ENCODE peak calls at places on chromosome 5, in four cellular contexts. L, Q, D and R are unnamed samples.

GRCh38 chr5:115471674-115472073 is 72.9 kb downstream of the FEM1C start:
- DNase-seq in L (no peak), Q (no peak), D (no peak), R (peak; percentile 60)

GRCh38 chr5:71830626-71831539 is 111.8 kb downstream of the CARTPT start:
- DNase-seq in L (peak; percentile 79), Q (peak; percentile 57), D (no peak), R (no peak)

GRCh38 chr5:115709585-115709984 is 83.7 kb upstream of the TMED7 start:
- DNase-seq in L (no peak), Q (no peak), D (no peak), R (peak; percentile 42)

GRCh38 chr5:174773371-174773770 is 49.0 kb downstream of the MSX2 start:
- DNase-seq in L (no peak), Q (no peak), D (no peak), R (no peak)

GRCh38 chr5:68395844-68396523 is 180.4 kb downstream of the PIK3R1 start:
- DNase-seq in L (no peak), Q (no peak), D (no peak), R (no peak)

GRCh38 chr5:168298949-168299348 is 7.5 kb downstream of the WWC1 start:
- DNase-seq in L (no peak), Q (no peak), D (no peak), R (no peak)

GRCh38 chr5:94746731-94747124 is 128.3 kb downstream of the SLF1 start:
- DNase-seq in L (no peak), Q (no peak), D (no peak), R (no peak)

GRCh38 chr5:65925601-65926275 is 637 bp upstream of the ERBIN start:
- DNase-seq in L (peak; percentile 89), Q (peak; percentile 59), D (peak; percentile 69), R (peak; percentile 89)

GRCh38 chr5:76372320-76373054 is 30.6 kb upstream of the IQGAP2 start:
- DNase-seq in L (no peak), Q (no peak), D (peak; percentile 91), R (no peak)

GRCh38 chr5:181181650-181182565 is 23.1 kb downstream of the TRIM7 start:
- DNase-seq in L (peak; percentile 77), Q (no peak), D (no peak), R (no peak)

GRCh38 chr5:173237821-173238220 is 2.8 kb upstream of the NKX2-5 start:
- DNase-seq in L (no peak), Q (no peak), D (no peak), R (no peak)

GRCh38 chr5:89397096-89397495 is 514.1 kb upstream of the MEF2C start:
- DNase-seq in L (no peak), Q (no peak), D (no peak), R (no peak)

GRCh38 chr5:73748510-73749410 is 122.8 kb downstream of the ARHGEF28 start:
- DNase-seq in L (no peak), Q (peak; percentile 57), D (no peak), R (no peak)

GRCh38 chr5:442335-443238 is at the start of gene EXOC3:
- DNase-seq in L (peak; percentile 86), Q (no peak), D (peak; percentile 96), R (peak; percentile 74)

GRCh38 chr5:154103223-154103622 is 64.5 kb downstream of the MFAP3 start:
- DNase-seq in L (no peak), Q (no peak), D (no peak), R (no peak)

GRCh38 chr5:128426090-128426534 is 111.9 kb downstream of the FBN2 start:
- DNase-seq in L (no peak), Q (no peak), D (no peak), R (no peak)

GRCh38 chr5:59021286-59021673 is 438.4 kb downstream of the RAB3C start:
- DNase-seq in L (no peak), Q (no peak), D (no peak), R (no peak)

GRCh38 chr5:169717298-169717697 is 80.2 kb downstream of the DOCK2 start:
- DNase-seq in L (no peak), Q (no peak), D (no peak), R (no peak)

GRCh38 chr5:10826971-10827370 is 65.9 kb upstream of the DAP start:
- DNase-seq in L (no peak), Q (no peak), D (no peak), R (no peak)

GRCh38 chr5:110846621-110847020 is 107.8 kb downstream of the SLC25A46 start:
- DNase-seq in L (no peak), Q (no peak), D (no peak), R (no peak)

GRCh38 chr5:123164019-123164418 is 75.0 kb downstream of the PRDM6 start:
- DNase-seq in L (no peak), Q (no peak), D (no peak), R (no peak)

GRCh38 chr5:143130891-143131290 is 272.6 kb downstream of the NR3C1 start:
- DNase-seq in L (no peak), Q (no peak), D (no peak), R (no peak)

GRCh38 chr5:82100303-82101077 is 128.7 kb downstream of the ATG10 start:
- DNase-seq in L (no peak), Q (no peak), D (peak; percentile 1), R (no peak)

GRCh38 chr5:154076240-154076922 is 37.6 kb downstream of the MFAP3 start:
- DNase-seq in L (no peak), Q (no peak), D (no peak), R (no peak)

GRCh38 chr5:99019254-99019653 is 90.4 kb upstream of the CHD1 start:
- DNase-seq in L (no peak), Q (no peak), D (no peak), R (no peak)

GRCh38 chr5:171849585-171850353 is 64.2 kb downstream of the SMIM23 start:
- DNase-seq in L (no peak), Q (no peak), D (no peak), R (no peak)

GRCh38 chr5:102792705-102793104 is 37.6 kb downstream of the PAM start:
- DNase-seq in L (no peak), Q (no peak), D (peak; percentile 6), R (no peak)

GRCh38 chr5:126509339-126509738 is 85.7 kb downstream of the ALDH7A1 start:
- DNase-seq in L (no peak), Q (no peak), D (no peak), R (no peak)

GRCh38 chr5:5341531-5342292 is 80.8 kb upstream of the ICE1 start:
- DNase-seq in L (no peak), Q (no peak), D (no peak), R (no peak)

GRCh38 chr5:160298189-160298588 is 14.2 kb downstream of the CCNJL start:
- DNase-seq in L (no peak), Q (no peak), D (no peak), R (no peak)

GRCh38 chr5:69308046-69308553 is 24.5 kb downstream of the CCDC125 start:
- DNase-seq in L (no peak), Q (no peak), D (no peak), R (no peak)

GRCh38 chr5:58764199-58764598 is 181.3 kb downstream of the RAB3C start:
- DNase-seq in L (no peak), Q (no peak), D (no peak), R (no peak)

GRCh38 chr5:138725885-138726457 is 27.3 kb upstream of the CTNNA1 start:
- DNase-seq in L (peak; percentile 80), Q (no peak), D (no peak), R (peak; percentile 33)

GRCh38 chr5:137629646-137630045 is 106.2 kb downstream of the KLHL3 start:
- DNase-seq in L (no peak), Q (no peak), D (peak; percentile 77), R (no peak)

GRCh38 chr5:62206150-62206829 is 99.7 kb upstream of the KIF2A start:
- DNase-seq in L (no peak), Q (no peak), D (peak; percentile 28), R (no peak)

GRCh38 chr5:127355342-127355741 is 64.7 kb downstream of the MEGF10 start:
- DNase-seq in L (no peak), Q (no peak), D (no peak), R (no peak)

GRCh38 chr5:179732918-179733763 is 519 bp downstream of the MAML1 start:
- DNase-seq in L (peak; percentile 71), Q (no peak), D (peak; percentile 30), R (peak; percentile 44)
- TF ChIP-seq POLR2A in L (no peak), Q (no peak), D (no peak), R (no peak)

DNA sequence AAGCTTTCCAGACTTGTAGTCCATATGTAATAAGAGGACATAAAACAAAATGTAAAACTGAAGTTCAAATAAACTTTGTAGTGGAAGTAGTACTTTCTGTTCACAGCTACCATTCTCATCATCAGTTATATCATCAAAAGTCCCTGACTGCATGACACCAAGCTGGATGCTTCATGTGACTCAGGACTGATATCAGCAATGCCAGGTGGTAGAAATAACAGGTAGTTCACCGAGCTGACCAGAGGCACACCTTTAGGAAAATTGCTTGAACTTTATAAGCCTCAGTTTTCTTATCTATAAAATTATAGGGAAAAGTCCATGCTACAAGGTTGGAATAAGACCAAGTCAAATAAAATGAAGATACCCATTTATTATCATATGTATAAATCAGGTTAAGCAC is 124.9 kb upstream of the PTGER4 start:
- DNase-seq in L (no peak), Q (no peak), D (no peak), R (no peak)
- H3K27ac ChIP-seq in L (no peak overlapping the region), Q (no peak overlapping the region), D (peak overlapping the region; percentile 82), R (no peak overlapping the region)

GRCh38 chr5:32678472-32678871 is 32.6 kb upstream of the NPR3 start:
- DNase-seq in L (no peak), Q (no peak), D (no peak), R (no peak)

GRCh38 chr5:32679218-32679617 is 31.9 kb upstream of the NPR3 start:
- DNase-seq in L (no peak), Q (no peak), D (no peak), R (no peak)

GRCh38 chr5:32668552-32668951 is 42.6 kb upstream of the NPR3 start:
- DNase-seq in L (no peak), Q (no peak), D (no peak), R (no peak)

GRCh38 chr5:32677023-32677422 is 34.1 kb upstream of the NPR3 start:
- DNase-seq in L (no peak), Q (no peak), D (no peak), R (no peak)

GRCh38 chr5:32673272-32673671 is 37.8 kb upstream of the NPR3 start:
- DNase-seq in L (no peak), Q (no peak), D (no peak), R (no peak)
- H3K9me3 ChIP-seq in L (no peaks in the 10 kb centered on the region), Q (peaks cover 5% of the 10 kb centered on the region), D (no peaks in the 10 kb centered on the region), R (no peaks in the 10 kb centered on the region)

DNA sequence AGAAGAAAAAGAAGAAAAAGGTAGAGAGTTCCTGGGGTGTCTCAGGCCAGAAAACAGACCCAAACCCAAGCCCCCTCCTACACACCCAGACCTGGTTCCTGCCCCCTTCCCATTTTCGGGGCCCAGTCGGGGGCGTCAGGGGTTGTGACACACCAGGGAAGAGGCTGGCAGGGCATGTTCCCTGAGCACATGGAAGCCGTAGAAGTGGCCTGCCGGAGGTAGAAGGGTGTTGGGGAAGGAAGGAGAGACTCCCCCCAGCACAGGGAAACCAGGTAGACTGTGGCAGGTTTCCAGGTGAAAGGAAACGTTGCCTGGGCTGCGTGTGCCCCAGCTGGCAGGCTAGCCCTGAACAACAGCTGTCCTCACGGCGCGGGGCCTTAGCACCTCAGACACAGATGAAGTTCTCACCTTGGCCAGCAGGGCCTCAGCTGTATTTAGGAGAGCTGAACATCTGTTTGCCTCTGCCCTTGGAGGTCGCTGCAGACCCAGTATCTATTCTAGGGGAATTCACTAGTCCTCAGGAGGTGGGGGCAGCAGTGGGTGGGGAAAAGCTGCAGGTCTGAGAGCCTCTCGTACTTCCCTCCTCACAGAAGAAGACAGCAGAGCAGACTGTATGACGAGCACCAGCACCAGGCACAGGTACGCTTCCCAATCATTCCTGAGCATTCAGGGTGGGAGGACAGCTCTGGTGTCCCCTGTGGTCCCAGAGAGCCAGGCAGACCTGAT is 14.1 kb downstream of the CD74 start:
- DNase-seq in L (no peak), Q (no peak), D (peak; percentile 47), R (peak; percentile 14)
- TF ChIP-seq POLR2A in L (no peak), Q (no peak), D (no peak), R (no peak)

GRCh38 chr5:177487975-177488374 is 9.4 kb downstream of the PDLIM7 start:
- DNase-seq in L (no peak), Q (no peak), D (no peak), R (no peak)
- H3K27ac ChIP-seq in L (peak overlapping the region; percentile 52), Q (no peak overlapping the region), D (no peak overlapping the region), R (no peak overlapping the region)